ENCODE peak calls at places on chromosomes 3 and 15, in five cellular contexts. M is A549, V is right lobe of liver, Y is heart left ventricle, F is stomach. D is an unnamed sample.

GRCh38 chr15:93359037-93359779 is 270.2 kb upstream of the RGMA start:
- DNase-seq in M (no peak), V (no peak), Y (no peak), F (no peak), D (no peak)

GRCh38 chr15:52528465-52529288 is at the start of gene MYO5A:
- DNase-seq in M (peak), V (peak), Y (peak), F (peak), D (peak)

GRCh38 chr3:159779883-159780282 is 208.8 kb upstream of the IL12A start:
- DNase-seq in M (no peak), V (no peak), Y (no peak), F (no peak), D (no peak)

GRCh38 chr3:6532101-6532500 is 328.8 kb upstream of the GRM7 start:
- DNase-seq in M (no peak), V (no peak), Y (no peak), F (no peak), D (no peak)

GRCh38 chr15:40863660-40864285 is 10.3 kb downstream of the RHOV start:
- DNase-seq in M (no peak), V (peak), Y (no peak), F (peak), D (no peak)

GRCh38 chr3:27720029-27720518 is 2.0 kb downstream of the EOMES start:
- DNase-seq in M (no peak), V (no peak), Y (no peak), F (no peak), D (no peak)

GRCh38 chr3:52153389-52154096 is 680 bp downstream of the POC1A start:
- DNase-seq in M (peak), V (no peak), Y (no peak), F (no peak), D (peak)

GRCh38 chr15:32656091-32656860 is 14.8 kb downstream of the SCG5 start:
- DNase-seq in M (no peak), V (no peak), Y (no peak), F (no peak), D (no peak)

GRCh38 chr15:80778964-80779657 is at the start of gene CEMIP:
- DNase-seq in M (peak), V (peak), Y (peak), F (peak), D (peak)
- TF ChIP-seq POLR2A in M (peak), V (no peak), Y (no peak), F (no peak), D (no peak)

DNA sequence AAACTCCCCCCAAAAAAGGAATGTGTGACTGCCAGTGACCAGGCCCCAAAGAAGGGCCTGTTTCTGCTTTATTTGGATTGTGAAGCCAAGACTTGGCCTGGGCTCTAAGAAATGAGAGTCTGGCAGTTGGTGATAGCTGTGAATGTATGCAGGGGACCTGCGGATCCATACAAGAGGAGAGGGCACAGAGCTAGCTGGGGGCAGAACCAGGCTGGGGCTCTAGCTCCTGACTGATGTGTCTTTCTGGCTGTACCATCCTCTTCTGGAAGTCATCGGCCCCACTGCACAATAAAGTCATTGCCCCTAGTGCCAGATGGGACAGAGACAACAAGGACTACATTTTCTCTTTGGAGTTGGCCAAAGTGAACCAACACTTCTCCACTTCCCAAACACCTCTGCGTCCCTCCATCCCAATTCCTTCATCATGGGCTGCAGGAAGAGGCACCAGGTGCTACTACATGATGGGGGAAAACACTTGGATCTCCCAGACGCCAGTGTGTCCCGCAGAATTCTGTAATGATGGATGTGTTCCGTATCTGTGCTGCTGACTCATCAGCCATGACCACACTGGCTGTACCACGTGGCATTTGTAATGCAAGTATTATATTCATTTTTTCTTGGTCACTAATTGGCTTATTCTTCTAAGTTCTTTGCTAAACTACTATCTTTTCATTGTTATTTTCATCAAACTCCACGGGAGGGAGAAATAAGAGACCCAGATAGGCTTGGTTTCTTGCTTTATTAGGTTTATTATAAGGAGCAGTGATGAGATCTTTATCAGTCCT is 1.7 kb upstream of the PLA2G4F start:
- DNase-seq in M (no peak), V (no peak), Y (no peak), F (peak), D (no peak)
- TF ChIP-seq POLR2A in M (no peak), V (no peak), Y (no peak), F (no peak), D (peak)

GRCh38 chr3:191235331-191236314 is 36.6 kb downstream of the OSTN start:
- DNase-seq in M (no peak), V (no peak), Y (no peak), F (no peak), D (no peak)
- TF ChIP-seq POLR2A in M (no peak), V (no peak), Y (no peak), F (no peak), D (no peak)

GRCh38 chr3:50570508-50571279 is 1.4 kb downstream of the HEMK1 start:
- DNase-seq in M (no peak), V (no peak), Y (no peak), F (no peak), D (no peak)

GRCh38 chr3:50567386-50568182 is at the start of gene C3orf18:
- DNase-seq in M (peak), V (peak), Y (peak), F (peak), D (peak)

GRCh38 chr3:50567011-50567385 is 549 bp downstream of the C3orf18 start:
- DNase-seq in M (no peak), V (no peak), Y (no peak), F (no peak), D (no peak)

GRCh38 chr3:50571486-50571885 is 2.2 kb downstream of the HEMK1 start:
- DNase-seq in M (no peak), V (no peak), Y (no peak), F (no peak), D (no peak)

DNA sequence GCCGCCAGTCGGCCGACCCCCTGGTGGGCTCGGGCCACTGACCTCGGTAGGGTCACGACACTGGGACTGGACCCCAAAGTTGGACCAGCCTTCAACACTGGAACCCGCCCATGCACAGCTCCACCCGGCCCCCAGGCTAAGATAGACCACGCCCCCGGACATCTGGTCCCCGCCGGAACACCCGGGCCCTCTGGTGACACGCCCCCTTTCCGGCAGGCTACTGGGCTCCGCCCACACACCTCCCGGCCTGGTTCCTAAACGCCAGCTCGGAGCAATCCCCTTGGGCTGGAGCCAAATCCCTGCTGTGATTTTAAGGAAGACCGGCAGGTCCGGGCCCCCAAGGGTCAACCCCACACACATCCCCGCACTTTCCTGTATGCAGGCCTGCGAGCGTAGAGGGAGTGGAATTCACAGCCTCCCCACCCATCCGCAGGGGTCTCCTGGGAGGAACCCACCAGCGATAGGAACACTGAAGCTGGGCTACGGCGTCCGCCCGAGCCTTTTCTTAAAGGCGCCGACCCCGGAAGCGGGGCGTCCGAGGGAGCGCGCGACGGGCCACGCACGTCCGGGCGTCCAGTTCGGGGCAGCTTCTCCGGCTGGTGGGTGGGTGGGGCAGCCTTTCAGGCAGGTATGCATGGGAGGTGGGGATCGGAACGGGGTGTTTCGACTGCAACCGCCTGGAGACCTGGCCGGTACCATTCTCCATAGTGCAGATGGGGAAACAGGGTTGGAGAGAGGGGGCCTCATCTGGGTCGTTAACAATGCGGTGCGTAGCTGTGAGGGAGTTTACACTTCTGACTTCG is at the start of gene HEMK1:
- DNase-seq in M (peak), V (peak), Y (peak), F (peak), D (peak)
- TF ChIP-seq POLR2A in M (peak), V (no peak), Y (no peak), F (no peak), D (peak)

DNA sequence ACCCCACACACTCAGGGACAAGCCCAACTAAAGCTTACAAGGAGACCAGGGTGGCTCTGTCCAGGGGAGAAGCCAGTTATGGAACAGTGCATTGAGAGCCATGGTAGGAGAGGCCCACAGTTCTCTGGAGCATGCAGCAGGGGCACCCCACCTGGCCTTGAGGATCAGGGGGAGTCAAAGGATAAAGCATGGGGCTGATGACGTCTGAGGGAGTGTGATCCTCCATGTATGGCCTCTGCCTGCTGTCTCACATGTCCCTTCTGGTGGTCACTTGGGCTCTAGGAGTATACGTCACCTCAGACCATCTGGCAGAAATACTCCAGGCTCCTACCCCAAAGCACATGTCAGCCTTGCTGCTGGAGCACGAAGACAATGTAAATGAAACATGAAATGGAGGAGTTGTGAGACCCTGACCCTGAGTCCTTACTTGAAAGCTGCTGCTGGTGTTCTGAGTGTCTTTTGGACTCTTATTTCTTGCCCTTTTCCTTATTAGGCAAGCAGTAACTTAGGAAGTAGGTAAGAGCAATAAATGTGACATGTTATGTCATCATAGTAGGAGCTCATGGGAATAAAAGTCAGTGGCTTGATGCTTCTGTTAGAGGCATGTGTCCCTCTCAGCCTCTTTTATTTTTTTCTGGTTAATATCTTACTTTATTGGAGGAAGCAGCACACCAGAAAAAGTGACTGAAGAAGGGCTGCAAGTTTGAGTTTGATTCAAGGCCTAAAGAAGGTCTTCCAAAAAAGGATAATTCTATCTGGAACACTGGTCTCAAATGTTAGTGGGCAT is 15.5 kb downstream of the SRPRB start:
- DNase-seq in M (no peak), V (no peak), Y (no peak), F (no peak), D (no peak)
- TF ChIP-seq POLR2A in M (no peak), V (no peak), Y (no peak), F (no peak), D (no peak)

D was measured in erythroblast.